ENCODE peak calls at places on chromosome 5, in seven cellular contexts. Y is left ventricle myocardium inferior, G is breast epithelium, A is OCI-LY7, F is colonic mucosa, Q is adrenal gland, X is DND-41. T is an unnamed sample.

GRCh38 chr5:75611324-75612210 is at the start of gene ANKDD1B:
- DNase-seq in A (no peak), X (no peak), G (peak; percentile 52), F (peak; percentile 54), Y (no peak), Q (peak; percentile 44), T (peak; percentile 53)

GRCh38 chr5:38290028-38290653 is 31.8 kb downstream of the EGFLAM start:
- DNase-seq in Q (no peak), G (no peak), F (no peak), Y (no peak), A (no peak), X (no peak), T (no peak)

GRCh38 chr5:81172710-81173109 is 60.4 kb upstream of the CKMT2 start:
- DNase-seq in A (no peak), X (no peak), G (no peak), Q (no peak), Y (no peak), F (no peak), T (no peak)

GRCh38 chr5:107541400-107541799 is 129.3 kb downstream of the EFNA5 start:
- DNase-seq in G (no peak), Q (no peak), X (no peak), F (no peak), Y (no peak), A (peak; percentile 32), T (no peak)

GRCh38 chr5:67375606-67376005 is 179.0 kb upstream of the CD180 start:
- DNase-seq in F (no peak), Q (no peak), A (no peak), X (no peak), Y (no peak), G (no peak), T (no peak)

GRCh38 chr5:173334808-173335207 is 6.6 kb upstream of the STC2 start:
- DNase-seq in A (no peak), X (no peak), F (no peak), Q (no peak), Y (no peak), G (no peak), T (no peak)

GRCh38 chr5:160262665-160263064 is 33.4 kb downstream of the FABP6 start:
- DNase-seq in A (peak; percentile 16), Y (no peak), Q (no peak), F (peak; percentile 80), G (no peak), X (peak; percentile 21), T (no peak)

GRCh38 chr5:133347039-133347438 is 265.3 kb downstream of the FSTL4 start:
- DNase-seq in Y (no peak), G (no peak), F (no peak), X (no peak), Q (no peak), A (peak; percentile 19), T (no peak)

GRCh38 chr5:97838214-97838613 is 655.2 kb upstream of the RIOK2 start:
- DNase-seq in G (no peak), F (no peak), Q (no peak), A (no peak), Y (no peak), X (no peak), T (no peak)

GRCh38 chr5:53008751-53009150 is 19.6 kb downstream of the ITGA2 start:
- DNase-seq in A (no peak), X (no peak), Y (no peak), G (no peak), Q (no peak), F (no peak), T (no peak)

GRCh38 chr5:177116631-177117373 is 16.8 kb upstream of the NSD1 start:
- DNase-seq in Q (peak; percentile 88), F (peak; percentile 85), G (peak; percentile 87), A (peak; percentile 93), Y (peak; percentile 90), X (no peak), T (peak; percentile 90)

GRCh38 chr5:89584339-89584956 is 701.5 kb upstream of the MEF2C start:
- DNase-seq in Q (no peak), A (no peak), Y (no peak), F (no peak), G (no peak), X (no peak), T (no peak)

GRCh38 chr5:93099902-93100347 is 481.1 kb downstream of the NR2F1-AS1 start:
- DNase-seq in Q (no peak), Y (no peak), X (no peak), G (no peak), F (no peak), A (no peak), T (no peak)

GRCh38 chr5:109418752-109419352 is 9.1 kb upstream of the PJA2 start:
- DNase-seq in X (no peak), G (no peak), Q (no peak), F (no peak), Y (no peak), A (no peak), T (no peak)

GRCh38 chr5:33363537-33363936 is 77.2 kb upstream of the TARS1 start:
- DNase-seq in Y (no peak), G (no peak), Q (no peak), F (no peak), A (no peak), X (no peak), T (no peak)

GRCh38 chr5:112735702-112736101 is 2.0 kb upstream of the APC start:
- DNase-seq in F (no peak), X (no peak), A (no peak), G (no peak), Y (no peak), Q (no peak), T (no peak)

GRCh38 chr5:14675309-14675708 is 10.8 kb downstream of the OTULIN start:
- DNase-seq in G (no peak), A (no peak), F (no peak), X (no peak), Q (no peak), Y (no peak), T (no peak)

GRCh38 chr5:17343675-17344074 is 126.2 kb downstream of the BASP1 start:
- DNase-seq in F (no peak), X (no peak), G (no peak), A (no peak), Y (no peak), Q (no peak), T (no peak)

GRCh38 chr5:43711496-43711895 is 108.5 kb downstream of the NNT start:
- DNase-seq in Y (no peak), G (no peak), X (no peak), F (no peak), A (no peak), Q (no peak), T (no peak)

GRCh38 chr5:116448450-116448849 is 126.2 kb downstream of the SEMA6A start:
- DNase-seq in G (no peak), Y (no peak), Q (no peak), F (no peak), X (no peak), A (no peak), T (no peak)

GRCh38 chr5:176381979-176382378 is 6.4 kb downstream of the NOP16 start:
- DNase-seq in Q (no peak), X (no peak), F (no peak), G (no peak), Y (no peak), A (no peak), T (no peak)

GRCh38 chr5:140631831-140632365 is 1.1 kb downstream of the CD14 start:
- DNase-seq in G (no peak), F (peak; percentile 48), X (no peak), Y (no peak), A (no peak), Q (no peak), T (peak; percentile 70)

GRCh38 chr5:65263291-65263690 is 218.4 kb downstream of the ADAMTS6 start:
- DNase-seq in A (no peak), F (no peak), Y (no peak), Q (no peak), X (no peak), G (no peak), T (no peak)

GRCh38 chr5:177133119-177133844 is at the start of gene NSD1:
- DNase-seq in A (peak; percentile 86), X (peak; percentile 81), G (peak; percentile 82), F (peak; percentile 90), Y (peak; percentile 89), Q (peak; percentile 89), T (peak; percentile 92)

GRCh38 chr5:68505917-68506860 is 290.6 kb downstream of the PIK3R1 start:
- DNase-seq in F (peak; percentile 38), G (no peak), Y (no peak), Q (no peak), A (no peak), X (no peak), T (no peak)

GRCh38 chr5:149780043-149780737 is 50.1 kb downstream of the PPARGC1B start:
- DNase-seq in Y (peak; percentile 57), A (no peak), F (no peak), Q (no peak), G (no peak), X (no peak), T (no peak)

GRCh38 chr5:131671994-131672655 is 37.1 kb upstream of the RAPGEF6 start:
- DNase-seq in Y (no peak), A (no peak), G (no peak), F (no peak), Q (no peak), X (no peak), T (no peak)

GRCh38 chr5:97131139-97131710 is 11.2 kb downstream of the LIX1 start:
- DNase-seq in A (no peak), X (no peak), F (no peak), Y (no peak), Q (no peak), G (no peak), T (no peak)

GRCh38 chr5:139385061-139385889 is 2.2 kb upstream of the SLC23A1 start:
- DNase-seq in A (peak; percentile 63), Q (no peak), F (no peak), G (no peak), X (peak; percentile 59), Y (no peak), T (no peak)
- H3K27ac ChIP-seq in A (peak overlapping the region; percentile 90), Q (peak overlapping the region; percentile 47), F (peak overlapping the region; percentile 46), G (peak overlapping the region; percentile 59), X (peak overlapping the region; percentile 99), Y (peak overlapping the region; percentile 80), T (peak overlapping the region; percentile 38)

GRCh38 chr5:77620404-77620803 is 18.1 kb downstream of the OTP start:
- DNase-seq in Q (no peak), F (no peak), X (no peak), G (no peak), A (peak; percentile 2), Y (no peak), T (no peak)
- TF ChIP-seq CTCF in Q (no peak), F (no peak), X (no peak), G (no peak), A (no peak), Y (no peak), T (no peak)

GRCh38 chr5:36949593-36949992 is 73.0 kb downstream of the NIPBL start:
- DNase-seq in F (no peak), G (no peak), Q (no peak), A (no peak), Y (no peak), X (no peak), T (no peak)
- H3K4me1 ChIP-seq in F (peaks cover 6% of the 10 kb centered on the region), G (no peaks in the 10 kb centered on the region), Q (peaks cover 10% of the 10 kb centered on the region), A (peaks cover 9% of the 10 kb centered on the region), Y (peaks cover 90% of the 10 kb centered on the region), X (peaks cover 2% of the 10 kb centered on the region), T (peaks cover 15% of the 10 kb centered on the region)

GRCh38 chr5:60977956-60978737 is 33.1 kb downstream of the NDUFAF2 start:
- DNase-seq in G (no peak), Y (no peak), F (no peak), Q (no peak), X (no peak), A (no peak), T (no peak)

DNA sequence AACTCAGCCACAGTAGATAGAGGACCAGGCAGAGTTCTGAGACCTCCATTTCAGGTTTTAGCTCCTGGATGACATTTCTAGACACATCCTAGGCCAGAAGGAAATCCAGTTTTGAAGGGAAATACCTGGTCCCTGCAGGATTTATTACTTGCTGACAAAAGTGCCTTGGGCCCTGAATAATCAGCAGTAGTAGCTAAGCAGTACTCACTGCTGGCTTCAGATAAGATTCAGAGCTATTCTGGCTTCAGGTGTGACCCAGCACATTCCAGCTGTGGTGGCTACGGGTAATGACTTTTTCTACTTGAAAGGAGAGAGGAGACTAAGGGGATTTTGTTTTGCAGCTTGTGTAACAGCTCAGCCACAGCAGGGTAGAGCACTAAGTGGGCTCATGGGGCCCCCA is 34.0 kb downstream of the NDUFAF2 start:
- DNase-seq in Y (no peak), F (no peak), G (no peak), X (no peak), Q (no peak), A (no peak), T (no peak)
- H3K27ac ChIP-seq in Y (no peak overlapping the region), F (no peak overlapping the region), G (no peak overlapping the region), X (no peak overlapping the region), Q (no peak overlapping the region), A (no peak overlapping the region), T (no peak overlapping the region)

T was measured in thyroid gland.